ENCODE peak calls at places on chromosome 1, in eight cellular contexts. B is lower lobe of right lung, U is lung, O is A549, N is neuronal stem cell, M is right cardiac atrium, R is neural progenitor cell, K is WERI-Rb-1. D is an unnamed sample.

GRCh38 chr1:36871146-36871971 is 163.0 kb downstream of the GRIK3 start:
- DNase-seq in N (no peak), R (no peak), O (no peak), B (peak; percentile 22), K (peak; percentile 89), U (no peak), M (no peak), D (no peak)

GRCh38 chr1:157090196-157090647 is 9.4 kb downstream of the ETV3L start:
- DNase-seq in K (peak; percentile 92), B (peak; percentile 89), M (peak; percentile 87), N (peak; percentile 81), R (peak; percentile 93), O (peak; percentile 85), U (peak; percentile 88), D (peak; percentile 89)

GRCh38 chr1:10189659-10190058 is 20.7 kb upstream of the KIF1B start:
- DNase-seq in N (no peak), M (no peak), O (no peak), B (no peak), U (no peak), K (no peak), R (no peak), D (no peak)

GRCh38 chr1:171742577-171742922 is 685 bp upstream of the VAMP4 start:
- DNase-seq in M (peak; percentile 35), R (peak; percentile 65), B (no peak), O (peak; percentile 15), N (no peak), K (peak; percentile 48), U (peak; percentile 49), D (peak; percentile 48)

GRCh38 chr1:230754831-230755230 is 7.6 kb downstream of the CAPN9 start:
- DNase-seq in M (peak; percentile 58), B (no peak), N (no peak), R (no peak), K (no peak), O (no peak), U (no peak), D (peak; percentile 82)

GRCh38 chr1:33018112-33018511 is 18.6 kb downstream of the AK2 start:
- DNase-seq in K (no peak), B (no peak), U (no peak), O (no peak), M (no peak), N (no peak), R (no peak), D (no peak)

GRCh38 chr1:200096774-200097173 is 69.3 kb downstream of the NR5A2 start:
- DNase-seq in M (no peak), R (no peak), K (no peak), B (no peak), O (no peak), N (no peak), U (no peak), D (no peak)

GRCh38 chr1:44067258-44068250 is 36.3 kb upstream of the SLC6A9 start:
- DNase-seq in O (no peak), R (no peak), B (no peak), N (no peak), U (no peak), K (no peak), M (no peak), D (no peak)

GRCh38 chr1:50969611-50970507 is at the start of gene CDKN2C:
- DNase-seq in B (peak; percentile 77), U (peak; percentile 65), N (no peak), K (peak; percentile 90), R (peak; percentile 77), M (peak; percentile 70), O (no peak), D (peak; percentile 77)

GRCh38 chr1:233112184-233113008 is 162.0 kb downstream of the NTPCR start:
- DNase-seq in O (no peak), U (peak; percentile 69), R (no peak), K (no peak), B (no peak), M (no peak), N (peak; percentile 5), D (peak; percentile 90)

GRCh38 chr1:226733876-226734414 is 5.1 kb downstream of the ITPKB start:
- DNase-seq in M (no peak), O (no peak), U (no peak), N (no peak), B (no peak), K (no peak), R (no peak), D (no peak)

GRCh38 chr1:67460648-67461500 is 30.7 kb upstream of the SERBP1 start:
- DNase-seq in N (no peak), K (no peak), M (peak; percentile 44), U (no peak), O (no peak), R (peak; percentile 20), B (no peak), D (no peak)

GRCh38 chr1:28456078-28456477 is 49.8 kb upstream of the RCC1 start:
- DNase-seq in R (no peak), B (no peak), U (no peak), N (no peak), K (no peak), O (no peak), M (no peak), D (no peak)

GRCh38 chr1:18556364-18556763 is 74.3 kb upstream of the PAX7 start:
- DNase-seq in N (no peak), K (no peak), R (peak; percentile 63), O (peak; percentile 16), B (no peak), M (no peak), U (no peak), D (no peak)

GRCh38 chr1:203289281-203289981 is 15.9 kb upstream of the BTG2 start:
- DNase-seq in M (no peak), N (no peak), K (peak; percentile 62), O (no peak), R (no peak), U (no peak), B (peak; percentile 72), D (no peak)

GRCh38 chr1:174367892-174368291 is 79.9 kb upstream of the GPR52 start:
- DNase-seq in K (no peak), O (no peak), U (no peak), B (peak; percentile 27), R (no peak), M (peak; percentile 45), N (no peak), D (no peak)

GRCh38 chr1:154765970-154766369 is 104.1 kb downstream of the KCNN3 start:
- DNase-seq in K (peak; percentile 87), U (no peak), B (no peak), O (peak; percentile 76), N (no peak), M (no peak), R (peak; percentile 54), D (peak; percentile 14)

GRCh38 chr1:65279092-65279448 is 30.3 kb upstream of the DNAJC6 start:
- DNase-seq in B (no peak), N (no peak), O (no peak), K (no peak), U (no peak), M (no peak), R (peak; percentile 40), D (no peak)

GRCh38 chr1:232904566-232904965 is 45.8 kb upstream of the NTPCR start:
- DNase-seq in O (peak; percentile 17), K (no peak), B (no peak), M (no peak), U (no peak), N (no peak), R (no peak), D (peak; percentile 33)

GRCh38 chr1:162662013-162662412 is 29.7 kb downstream of the DDR2 start:
- DNase-seq in N (no peak), U (no peak), O (no peak), K (no peak), B (no peak), M (no peak), R (no peak), D (no peak)

GRCh38 chr1:246176126-246177024 is 330.7 kb downstream of the SMYD3 start:
- DNase-seq in M (no peak), U (no peak), N (no peak), B (peak; percentile 49), O (no peak), K (no peak), R (no peak), D (no peak)

GRCh38 chr1:2603521-2604155 is 17.1 kb downstream of the PRXL2B start:
- DNase-seq in B (no peak), N (no peak), O (no peak), M (no peak), K (no peak), U (no peak), R (no peak), D (no peak)

GRCh38 chr1:34500451-34500850 is 254.4 kb upstream of the GJB5 start:
- DNase-seq in B (peak; percentile 47), R (peak; percentile 78), K (no peak), N (peak; percentile 48), U (no peak), M (peak; percentile 16), O (no peak), D (peak; percentile 10)

GRCh38 chr1:222627232-222627631 is 9.3 kb downstream of the MIA3 start:
- DNase-seq in O (no peak), R (no peak), B (no peak), U (no peak), M (peak; percentile 59), K (no peak), N (no peak), D (no peak)

DNA sequence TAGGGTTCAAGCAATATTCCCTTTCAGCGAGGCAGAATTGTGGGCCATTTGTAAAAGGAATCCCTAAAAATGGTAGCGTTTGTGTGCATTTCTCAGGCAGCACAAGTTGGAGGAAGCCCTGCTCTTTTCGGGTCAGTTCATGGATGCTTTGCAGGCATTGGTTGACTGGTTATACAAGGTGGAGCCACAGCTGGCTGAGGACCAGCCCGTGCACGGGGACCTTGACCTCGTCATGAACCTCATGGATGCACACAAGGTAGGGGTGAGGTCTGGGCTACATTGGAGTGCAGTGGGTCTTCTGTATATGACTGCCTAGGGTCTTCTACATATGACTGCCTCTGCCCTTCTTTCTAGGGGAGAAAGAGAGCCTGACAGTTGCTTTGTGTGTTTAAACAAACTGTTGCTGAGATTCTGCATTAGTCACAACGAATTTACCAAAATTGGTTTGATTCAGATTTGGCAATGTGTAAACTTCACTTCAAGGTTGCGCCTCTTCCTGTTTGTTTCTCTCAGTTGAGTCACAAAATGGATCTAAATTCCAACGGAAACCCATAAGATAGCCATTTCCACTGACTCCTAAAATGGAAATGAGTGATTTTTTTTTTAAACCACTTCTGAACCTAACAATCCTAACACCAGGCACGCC is 40.4 kb upstream of the BMP8A start:
- DNase-seq in N (no peak), O (no peak), K (no peak), U (no peak), R (no peak), M (no peak), B (no peak), D (peak; percentile 37)
- H3K27ac ChIP-seq in N (no peak overlapping the region), O (no peak overlapping the region), K (no peak overlapping the region), U (peak overlapping the region; percentile 77), R (no peak overlapping the region), M (peak overlapping the region; percentile 11), B (no peak overlapping the region), D (no peak overlapping the region)

GRCh38 chr1:210332719-210333398 is 4.2 kb downstream of the HHAT start:
- DNase-seq in U (no peak), B (no peak), N (no peak), O (no peak), K (no peak), M (no peak), R (no peak), D (no peak)
- H3K4me3 ChIP-seq in U (no peak overlapping the region), B (no peak overlapping the region), N (no peak overlapping the region), O (no peak overlapping the region), K (no peak overlapping the region), M (no peak overlapping the region), R (no peak overlapping the region), D (no peak overlapping the region)

GRCh38 chr1:59128239-59128736 is 168.6 kb upstream of the FGGY start:
- DNase-seq in B (no peak), K (no peak), R (no peak), M (no peak), U (no peak), N (no peak), O (no peak), D (no peak)
- H3K27ac ChIP-seq in B (no peak overlapping the region), K (no peak overlapping the region), R (no peak overlapping the region), M (no peak overlapping the region), U (no peak overlapping the region), N (no peak overlapping the region), O (peak overlapping the region; percentile 47), D (no peak overlapping the region)

GRCh38 chr1:81327743-81328142 is 473.0 kb upstream of the ADGRL2 start:
- DNase-seq in K (no peak), B (no peak), R (peak; percentile 64), O (no peak), U (no peak), N (peak; percentile 27), M (no peak), D (no peak)
- H3K4me3 ChIP-seq in K (no peak overlapping the region), B (no peak overlapping the region), R (no peak overlapping the region), O (no peak overlapping the region), U (no peak overlapping the region), N (no peak overlapping the region), M (no peak overlapping the region), D (no peak overlapping the region)